ENCODE peak calls at places on chromosomes 6 and 20, in nine cellular contexts. One of them, this sample, is unnamed.
A peak's percentile ranks its signal among the peaks of the same experiment; 100 is the strongest.

GRCh38 chr6:154613137-154613676 is 102.7 kb upstream of the CNKSR3 start:
- DNase-seq in heart right ventricle: no peak
- DNase-seq in upper lobe of left lung: no peak
- DNase-seq in IMR-90: peak; percentile 79
- DNase-seq in A549: no peak
- DNase-seq in kidney: no peak
- DNase-seq in SK-N-SH: no peak
- DNase-seq in astrocyte: peak; percentile 95
- DNase-seq in lung: no peak
- DNase-seq in this sample: no peak

GRCh38 chr6:87095056-87095527 is at the start of gene CGA:
- DNase-seq in A549: no peak
- DNase-seq in astrocyte: peak; percentile 22
- DNase-seq in SK-N-SH: no peak
- DNase-seq in heart right ventricle: no peak
- DNase-seq in lung: no peak
- DNase-seq in kidney: no peak
- DNase-seq in upper lobe of left lung: no peak
- DNase-seq in IMR-90: no peak
- DNase-seq in this sample: no peak

GRCh38 chr20:57657537-57658446 is 37.6 kb upstream of the ZBP1 start:
- DNase-seq in heart right ventricle: peak; percentile 44
- DNase-seq in kidney: peak; percentile 61
- DNase-seq in A549: no peak
- DNase-seq in astrocyte: no peak
- DNase-seq in SK-N-SH: peak; percentile 24
- DNase-seq in upper lobe of left lung: peak; percentile 87
- DNase-seq in lung: peak; percentile 64
- DNase-seq in IMR-90: no peak
- DNase-seq in this sample: peak; percentile 60

GRCh38 chr20:17543531-17543961 is 12.4 kb upstream of the BFSP1 start:
- DNase-seq in IMR-90: peak; percentile 86
- DNase-seq in lung: no peak
- DNase-seq in kidney: no peak
- DNase-seq in upper lobe of left lung: no peak
- DNase-seq in SK-N-SH: no peak
- DNase-seq in A549: no peak
- DNase-seq in astrocyte: peak; percentile 72
- DNase-seq in heart right ventricle: no peak
- DNase-seq in this sample: no peak

GRCh38 chr6:109124219-109124618 is 28.9 kb downstream of the CEP57L1 start:
- DNase-seq in astrocyte: no peak
- DNase-seq in heart right ventricle: no peak
- DNase-seq in upper lobe of left lung: no peak
- DNase-seq in lung: no peak
- DNase-seq in SK-N-SH: no peak
- DNase-seq in A549: no peak
- DNase-seq in IMR-90: no peak
- DNase-seq in kidney: no peak
- DNase-seq in this sample: no peak

GRCh38 chr20:36653456-36653855 is 7.5 kb upstream of the SLA2 start:
- DNase-seq in A549: no peak
- DNase-seq in kidney: no peak
- DNase-seq in SK-N-SH: no peak
- DNase-seq in upper lobe of left lung: no peak
- DNase-seq in lung: no peak
- DNase-seq in IMR-90: no peak
- DNase-seq in heart right ventricle: no peak
- DNase-seq in astrocyte: no peak
- DNase-seq in this sample: no peak

GRCh38 chr6:39617023-39617422 is 108.2 kb downstream of the KIF6 start:
- DNase-seq in upper lobe of left lung: no peak
- DNase-seq in IMR-90: no peak
- DNase-seq in SK-N-SH: no peak
- DNase-seq in A549: no peak
- DNase-seq in astrocyte: peak; percentile 0
- DNase-seq in heart right ventricle: no peak
- DNase-seq in lung: no peak
- DNase-seq in kidney: no peak
- DNase-seq in this sample: no peak

GRCh38 chr6:123562677-123563076 is 74.1 kb downstream of the TRDN start:
- DNase-seq in upper lobe of left lung: no peak
- DNase-seq in lung: no peak
- DNase-seq in kidney: no peak
- DNase-seq in SK-N-SH: no peak
- DNase-seq in A549: no peak
- DNase-seq in heart right ventricle: no peak
- DNase-seq in IMR-90: no peak
- DNase-seq in astrocyte: no peak
- DNase-seq in this sample: no peak

GRCh38 chr20:48034754-48035153 is 249.5 kb upstream of the SULF2 start:
- DNase-seq in IMR-90: no peak
- DNase-seq in upper lobe of left lung: no peak
- DNase-seq in astrocyte: no peak
- DNase-seq in heart right ventricle: no peak
- DNase-seq in SK-N-SH: no peak
- DNase-seq in kidney: no peak
- DNase-seq in lung: no peak
- DNase-seq in A549: no peak
- DNase-seq in this sample: no peak
- TF ChIP-seq CTCF in IMR-90: no peak
- TF ChIP-seq CTCF in upper lobe of left lung: no peak
- TF ChIP-seq CTCF in astrocyte: no peak
- TF ChIP-seq CTCF in heart right ventricle: no peak
- TF ChIP-seq CTCF in SK-N-SH: no peak
- TF ChIP-seq CTCF in kidney: no peak
- TF ChIP-seq CTCF in lung: no peak
- TF ChIP-seq CTCF in A549: no peak
- TF ChIP-seq CTCF in this sample: no peak

DNA sequence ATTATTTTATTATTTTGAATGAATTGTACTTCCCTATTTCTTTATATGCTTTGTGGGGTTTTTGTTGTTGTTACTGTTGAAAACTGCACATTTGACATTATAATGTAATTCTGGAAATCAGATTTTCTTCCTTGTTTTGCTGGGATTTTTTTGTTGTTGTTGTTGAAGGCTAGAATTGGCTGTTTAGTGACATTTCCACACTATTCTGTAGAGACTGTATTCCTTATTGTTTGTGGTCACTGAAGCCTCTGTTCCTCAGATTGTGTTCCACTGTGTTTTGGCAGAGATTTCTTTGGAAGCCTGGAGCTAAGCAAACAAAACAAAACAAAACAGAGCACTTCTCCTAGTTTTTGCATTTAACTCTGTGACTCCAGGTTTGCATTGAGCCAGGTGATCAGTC is 52.9 kb downstream of the CDYL start:
- DNase-seq in lung: no peak
- DNase-seq in heart right ventricle: no peak
- DNase-seq in kidney: no peak
- DNase-seq in IMR-90: no peak
- DNase-seq in A549: no peak
- DNase-seq in upper lobe of left lung: no peak
- DNase-seq in astrocyte: no peak
- DNase-seq in SK-N-SH: no peak
- DNase-seq in this sample: no peak
- H3K9me3 ChIP-seq in lung: peaks cover 11% of the 10 kb centered on the region
- H3K9me3 ChIP-seq in heart right ventricle: peaks cover 52% of the 10 kb centered on the region
- H3K9me3 ChIP-seq in kidney: peaks cover 7% of the 10 kb centered on the region
- H3K9me3 ChIP-seq in IMR-90: peaks cover 17% of the 10 kb centered on the region
- H3K9me3 ChIP-seq in A549: peaks cover 26% of the 10 kb centered on the region
- H3K9me3 ChIP-seq in upper lobe of left lung: peaks cover 31% of the 10 kb centered on the region
- H3K9me3 ChIP-seq in astrocyte: peaks cover 9% of the 10 kb centered on the region
- H3K9me3 ChIP-seq in SK-N-SH: peaks cover 12% of the 10 kb centered on the region
- H3K9me3 ChIP-seq in this sample: peaks cover 49% of the 10 kb centered on the region

GRCh38 chr20:59723108-59723500 is 118.8 kb downstream of the PHACTR3 start:
- DNase-seq in lung: no peak
- DNase-seq in heart right ventricle: no peak
- DNase-seq in astrocyte: no peak
- DNase-seq in A549: no peak
- DNase-seq in SK-N-SH: no peak
- DNase-seq in kidney: no peak
- DNase-seq in IMR-90: no peak
- DNase-seq in upper lobe of left lung: no peak
- DNase-seq in this sample: peak; percentile 55
- H3K4me3 ChIP-seq in lung: no peak overlapping the region
- H3K4me3 ChIP-seq in heart right ventricle: no peak overlapping the region
- H3K4me3 ChIP-seq in astrocyte: no peak overlapping the region
- H3K4me3 ChIP-seq in A549: no peak overlapping the region
- H3K4me3 ChIP-seq in SK-N-SH: no peak overlapping the region
- H3K4me3 ChIP-seq in kidney: no peak overlapping the region
- H3K4me3 ChIP-seq in IMR-90: no peak overlapping the region
- H3K4me3 ChIP-seq in upper lobe of left lung: no peak overlapping the region
- H3K4me3 ChIP-seq in this sample: no peak overlapping the region

GRCh38 chr6:128395596-128395995 is 124.8 kb downstream of the PTPRK start:
- DNase-seq in upper lobe of left lung: no peak
- DNase-seq in A549: no peak
- DNase-seq in heart right ventricle: no peak
- DNase-seq in SK-N-SH: no peak
- DNase-seq in kidney: no peak
- DNase-seq in IMR-90: no peak
- DNase-seq in astrocyte: no peak
- DNase-seq in lung: no peak
- DNase-seq in this sample: no peak

GRCh38 chr6:128388380-128388779 is 132.0 kb downstream of the PTPRK start:
- DNase-seq in IMR-90: no peak
- DNase-seq in heart right ventricle: no peak
- DNase-seq in A549: no peak
- DNase-seq in kidney: no peak
- DNase-seq in astrocyte: no peak
- DNase-seq in SK-N-SH: no peak
- DNase-seq in upper lobe of left lung: no peak
- DNase-seq in lung: no peak
- DNase-seq in this sample: no peak

GRCh38 chr6:128394171-128394570 is 126.2 kb downstream of the PTPRK start:
- DNase-seq in A549: no peak
- DNase-seq in astrocyte: peak; percentile 27
- DNase-seq in lung: no peak
- DNase-seq in IMR-90: peak; percentile 44
- DNase-seq in kidney: no peak
- DNase-seq in heart right ventricle: no peak
- DNase-seq in upper lobe of left lung: no peak
- DNase-seq in SK-N-SH: no peak
- DNase-seq in this sample: no peak

DNA sequence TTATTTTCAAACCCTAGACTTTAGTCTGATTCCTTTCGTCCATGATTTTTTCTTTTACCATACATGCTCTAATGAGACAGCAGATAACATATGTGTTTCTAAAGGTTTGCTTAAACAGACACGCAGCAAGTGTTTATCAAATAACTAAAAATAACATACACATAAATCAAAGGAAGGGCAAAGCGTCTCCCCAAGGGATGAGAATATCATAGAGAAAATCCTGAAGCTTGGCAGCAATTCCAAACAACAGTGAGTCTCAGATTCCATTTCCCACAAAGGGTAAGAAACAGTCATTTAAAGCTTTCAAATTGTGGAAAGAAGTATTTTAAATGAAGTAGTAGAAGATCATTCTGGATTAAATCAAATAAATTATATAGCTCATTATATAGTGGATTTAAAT is 130.2 kb downstream of the PTPRK start:
- DNase-seq in upper lobe of left lung: no peak
- DNase-seq in heart right ventricle: no peak
- DNase-seq in A549: no peak
- DNase-seq in astrocyte: peak; percentile 9
- DNase-seq in lung: no peak
- DNase-seq in SK-N-SH: no peak
- DNase-seq in IMR-90: no peak
- DNase-seq in kidney: no peak
- DNase-seq in this sample: no peak
- TF ChIP-seq CTCF in upper lobe of left lung: no peak
- TF ChIP-seq CTCF in heart right ventricle: no peak
- TF ChIP-seq CTCF in A549: no peak
- TF ChIP-seq CTCF in astrocyte: no peak
- TF ChIP-seq CTCF in lung: no peak
- TF ChIP-seq CTCF in SK-N-SH: no peak
- TF ChIP-seq CTCF in IMR-90: no peak
- TF ChIP-seq CTCF in kidney: no peak
- TF ChIP-seq CTCF in this sample: no peak